ENCODE peak calls at places on chromosomes 11 and 22, in nine cellular contexts. One of them, this sample, is unnamed.

GRCh38 chr11:124405611-124406010 is 6.8 kb upstream of the OR8B3 start:
- DNase-seq in KG1: no peak
- DNase-seq in occipital lobe: no peak
- DNase-seq in iPS DF 6.9: no peak
- DNase-seq in mesothelial cell of epicardium: no peak
- DNase-seq in substantia nigra: no peak
- DNase-seq in activated CD4-positive, alpha-beta T cell treated with anti-CD3 and anti-CD28 coated beads, Interleukin-2, amount 50 U/mL, for 48 hours: no peak
- DNase-seq in RPMI7951: no peak
- DNase-seq in stimulated activated CD8-positive, alpha-beta memory T cell treated with anti-CD3 and anti-CD28 coated beads, Interleukin-15, amount 100 ng/mL, for 4 hours: no peak
- DNase-seq in this sample: no peak

GRCh38 chr11:28835790-28836189 is 727.6 kb downstream of the METTL15 start:
- DNase-seq in KG1: no peak
- DNase-seq in RPMI7951: peak; percentile 58
- DNase-seq in stimulated activated CD8-positive, alpha-beta memory T cell treated with anti-CD3 and anti-CD28 coated beads, Interleukin-15, amount 100 ng/mL, for 4 hours: no peak
- DNase-seq in mesothelial cell of epicardium: no peak
- DNase-seq in substantia nigra: no peak
- DNase-seq in occipital lobe: no peak
- DNase-seq in iPS DF 6.9: no peak
- DNase-seq in activated CD4-positive, alpha-beta T cell treated with anti-CD3 and anti-CD28 coated beads, Interleukin-2, amount 50 U/mL, for 48 hours: no peak
- DNase-seq in this sample: no peak

GRCh38 chr11:85406316-85406715 is 220.8 kb downstream of the DLG2 start:
- DNase-seq in occipital lobe: no peak
- DNase-seq in substantia nigra: no peak
- DNase-seq in stimulated activated CD8-positive, alpha-beta memory T cell treated with anti-CD3 and anti-CD28 coated beads, Interleukin-15, amount 100 ng/mL, for 4 hours: no peak
- DNase-seq in iPS DF 6.9: no peak
- DNase-seq in activated CD4-positive, alpha-beta T cell treated with anti-CD3 and anti-CD28 coated beads, Interleukin-2, amount 50 U/mL, for 48 hours: no peak
- DNase-seq in RPMI7951: no peak
- DNase-seq in mesothelial cell of epicardium: no peak
- DNase-seq in KG1: no peak
- DNase-seq in this sample: no peak

GRCh38 chr22:38239101-38239761 is 33.6 kb downstream of the TMEM184B start:
- DNase-seq in activated CD4-positive, alpha-beta T cell treated with anti-CD3 and anti-CD28 coated beads, Interleukin-2, amount 50 U/mL, for 48 hours: no peak
- DNase-seq in stimulated activated CD8-positive, alpha-beta memory T cell treated with anti-CD3 and anti-CD28 coated beads, Interleukin-15, amount 100 ng/mL, for 4 hours: no peak
- DNase-seq in RPMI7951: peak; percentile 63
- DNase-seq in occipital lobe: peak; percentile 55
- DNase-seq in iPS DF 6.9: no peak
- DNase-seq in mesothelial cell of epicardium: no peak
- DNase-seq in substantia nigra: peak; percentile 43
- DNase-seq in KG1: no peak
- DNase-seq in this sample: no peak

GRCh38 chr22:31882971-31883370 is 61.4 kb upstream of the YWHAH start:
- DNase-seq in mesothelial cell of epicardium: no peak
- DNase-seq in RPMI7951: no peak
- DNase-seq in iPS DF 6.9: no peak
- DNase-seq in substantia nigra: no peak
- DNase-seq in activated CD4-positive, alpha-beta T cell treated with anti-CD3 and anti-CD28 coated beads, Interleukin-2, amount 50 U/mL, for 48 hours: no peak
- DNase-seq in occipital lobe: no peak
- DNase-seq in KG1: no peak
- DNase-seq in stimulated activated CD8-positive, alpha-beta memory T cell treated with anti-CD3 and anti-CD28 coated beads, Interleukin-15, amount 100 ng/mL, for 4 hours: no peak
- DNase-seq in this sample: no peak

GRCh38 chr11:33366918-33367317 is 109.7 kb downstream of the HIPK3 start:
- DNase-seq in RPMI7951: no peak
- DNase-seq in iPS DF 6.9: no peak
- DNase-seq in stimulated activated CD8-positive, alpha-beta memory T cell treated with anti-CD3 and anti-CD28 coated beads, Interleukin-15, amount 100 ng/mL, for 4 hours: no peak
- DNase-seq in activated CD4-positive, alpha-beta T cell treated with anti-CD3 and anti-CD28 coated beads, Interleukin-2, amount 50 U/mL, for 48 hours: no peak
- DNase-seq in KG1: no peak
- DNase-seq in occipital lobe: no peak
- DNase-seq in mesothelial cell of epicardium: no peak
- DNase-seq in substantia nigra: no peak
- DNase-seq in this sample: no peak

GRCh38 chr22:36546092-36546804 is 17.3 kb upstream of the EIF3D start:
- DNase-seq in occipital lobe: no peak
- DNase-seq in substantia nigra: no peak
- DNase-seq in stimulated activated CD8-positive, alpha-beta memory T cell treated with anti-CD3 and anti-CD28 coated beads, Interleukin-15, amount 100 ng/mL, for 4 hours: no peak
- DNase-seq in KG1: peak; percentile 32
- DNase-seq in iPS DF 6.9: peak; percentile 57
- DNase-seq in activated CD4-positive, alpha-beta T cell treated with anti-CD3 and anti-CD28 coated beads, Interleukin-2, amount 50 U/mL, for 48 hours: peak; percentile 28
- DNase-seq in RPMI7951: peak; percentile 53
- DNase-seq in mesothelial cell of epicardium: peak; percentile 36
- DNase-seq in this sample: peak; percentile 87

GRCh38 chr11:133957926-133958325 is 1.2 kb upstream of the IGSF9B start:
- DNase-seq in occipital lobe: no peak
- DNase-seq in mesothelial cell of epicardium: no peak
- DNase-seq in activated CD4-positive, alpha-beta T cell treated with anti-CD3 and anti-CD28 coated beads, Interleukin-2, amount 50 U/mL, for 48 hours: no peak
- DNase-seq in stimulated activated CD8-positive, alpha-beta memory T cell treated with anti-CD3 and anti-CD28 coated beads, Interleukin-15, amount 100 ng/mL, for 4 hours: no peak
- DNase-seq in substantia nigra: no peak
- DNase-seq in iPS DF 6.9: no peak
- DNase-seq in RPMI7951: no peak
- DNase-seq in KG1: no peak
- DNase-seq in this sample: no peak

GRCh38 chr11:76649964-76650363 is 20.6 kb downstream of the LRRC32 start:
- DNase-seq in occipital lobe: no peak
- DNase-seq in substantia nigra: no peak
- DNase-seq in mesothelial cell of epicardium: no peak
- DNase-seq in stimulated activated CD8-positive, alpha-beta memory T cell treated with anti-CD3 and anti-CD28 coated beads, Interleukin-15, amount 100 ng/mL, for 4 hours: no peak
- DNase-seq in activated CD4-positive, alpha-beta T cell treated with anti-CD3 and anti-CD28 coated beads, Interleukin-2, amount 50 U/mL, for 48 hours: no peak
- DNase-seq in RPMI7951: no peak
- DNase-seq in iPS DF 6.9: no peak
- DNase-seq in KG1: no peak
- DNase-seq in this sample: no peak

GRCh38 chr22:39184586-39185577 is 32.4 kb upstream of the CBX7 start:
- DNase-seq in KG1: no peak
- DNase-seq in activated CD4-positive, alpha-beta T cell treated with anti-CD3 and anti-CD28 coated beads, Interleukin-2, amount 50 U/mL, for 48 hours: no peak
- DNase-seq in substantia nigra: no peak
- DNase-seq in stimulated activated CD8-positive, alpha-beta memory T cell treated with anti-CD3 and anti-CD28 coated beads, Interleukin-15, amount 100 ng/mL, for 4 hours: no peak
- DNase-seq in iPS DF 6.9: no peak
- DNase-seq in occipital lobe: no peak
- DNase-seq in RPMI7951: no peak
- DNase-seq in mesothelial cell of epicardium: no peak
- DNase-seq in this sample: no peak

GRCh38 chr11:96037267-96037990 is 113.5 kb upstream of the MTMR2 start:
- DNase-seq in substantia nigra: no peak
- DNase-seq in stimulated activated CD8-positive, alpha-beta memory T cell treated with anti-CD3 and anti-CD28 coated beads, Interleukin-15, amount 100 ng/mL, for 4 hours: no peak
- DNase-seq in mesothelial cell of epicardium: no peak
- DNase-seq in activated CD4-positive, alpha-beta T cell treated with anti-CD3 and anti-CD28 coated beads, Interleukin-2, amount 50 U/mL, for 48 hours: no peak
- DNase-seq in KG1: no peak
- DNase-seq in RPMI7951: no peak
- DNase-seq in iPS DF 6.9: no peak
- DNase-seq in occipital lobe: no peak
- DNase-seq in this sample: no peak

GRCh38 chr11:115774756-115775155 is 270.5 kb upstream of the CADM1 start:
- DNase-seq in iPS DF 6.9: no peak
- DNase-seq in mesothelial cell of epicardium: no peak
- DNase-seq in RPMI7951: no peak
- DNase-seq in stimulated activated CD8-positive, alpha-beta memory T cell treated with anti-CD3 and anti-CD28 coated beads, Interleukin-15, amount 100 ng/mL, for 4 hours: no peak
- DNase-seq in KG1: no peak
- DNase-seq in activated CD4-positive, alpha-beta T cell treated with anti-CD3 and anti-CD28 coated beads, Interleukin-2, amount 50 U/mL, for 48 hours: no peak
- DNase-seq in substantia nigra: no peak
- DNase-seq in occipital lobe: no peak
- DNase-seq in this sample: no peak

GRCh38 chr22:31604746-31605705 is 57.0 kb downstream of the PISD start:
- DNase-seq in occipital lobe: no peak
- DNase-seq in stimulated activated CD8-positive, alpha-beta memory T cell treated with anti-CD3 and anti-CD28 coated beads, Interleukin-15, amount 100 ng/mL, for 4 hours: no peak
- DNase-seq in RPMI7951: no peak
- DNase-seq in activated CD4-positive, alpha-beta T cell treated with anti-CD3 and anti-CD28 coated beads, Interleukin-2, amount 50 U/mL, for 48 hours: no peak
- DNase-seq in KG1: no peak
- DNase-seq in substantia nigra: no peak
- DNase-seq in iPS DF 6.9: no peak
- DNase-seq in mesothelial cell of epicardium: no peak
- DNase-seq in this sample: peak; percentile 29

GRCh38 chr22:26985217-26985616 is 327.8 kb downstream of the MIAT start:
- DNase-seq in stimulated activated CD8-positive, alpha-beta memory T cell treated with anti-CD3 and anti-CD28 coated beads, Interleukin-15, amount 100 ng/mL, for 4 hours: no peak
- DNase-seq in mesothelial cell of epicardium: no peak
- DNase-seq in iPS DF 6.9: no peak
- DNase-seq in KG1: no peak
- DNase-seq in substantia nigra: no peak
- DNase-seq in activated CD4-positive, alpha-beta T cell treated with anti-CD3 and anti-CD28 coated beads, Interleukin-2, amount 50 U/mL, for 48 hours: no peak
- DNase-seq in RPMI7951: no peak
- DNase-seq in occipital lobe: no peak
- DNase-seq in this sample: no peak

GRCh38 chr22:25183959-25184619 is 15.6 kb upstream of the CRYBB3 start:
- DNase-seq in activated CD4-positive, alpha-beta T cell treated with anti-CD3 and anti-CD28 coated beads, Interleukin-2, amount 50 U/mL, for 48 hours: no peak
- DNase-seq in mesothelial cell of epicardium: no peak
- DNase-seq in RPMI7951: no peak
- DNase-seq in KG1: no peak
- DNase-seq in substantia nigra: no peak
- DNase-seq in iPS DF 6.9: no peak
- DNase-seq in stimulated activated CD8-positive, alpha-beta memory T cell treated with anti-CD3 and anti-CD28 coated beads, Interleukin-15, amount 100 ng/mL, for 4 hours: no peak
- DNase-seq in occipital lobe: no peak
- DNase-seq in this sample: no peak

GRCh38 chr11:209275-210121 is 2.0 kb downstream of the RIC8A start:
- DNase-seq in KG1: no peak
- DNase-seq in RPMI7951: peak; percentile 20
- DNase-seq in substantia nigra: no peak
- DNase-seq in stimulated activated CD8-positive, alpha-beta memory T cell treated with anti-CD3 and anti-CD28 coated beads, Interleukin-15, amount 100 ng/mL, for 4 hours: no peak
- DNase-seq in iPS DF 6.9: no peak
- DNase-seq in mesothelial cell of epicardium: no peak
- DNase-seq in occipital lobe: no peak
- DNase-seq in activated CD4-positive, alpha-beta T cell treated with anti-CD3 and anti-CD28 coated beads, Interleukin-2, amount 50 U/mL, for 48 hours: no peak
- DNase-seq in this sample: no peak

GRCh38 chr11:45285931-45286632 is at the start of gene SYT13:
- DNase-seq in mesothelial cell of epicardium: peak; percentile 56
- DNase-seq in substantia nigra: no peak
- DNase-seq in occipital lobe: peak; percentile 30
- DNase-seq in activated CD4-positive, alpha-beta T cell treated with anti-CD3 and anti-CD28 coated beads, Interleukin-2, amount 50 U/mL, for 48 hours: no peak
- DNase-seq in KG1: no peak
- DNase-seq in iPS DF 6.9: peak; percentile 63
- DNase-seq in RPMI7951: no peak
- DNase-seq in stimulated activated CD8-positive, alpha-beta memory T cell treated with anti-CD3 and anti-CD28 coated beads, Interleukin-15, amount 100 ng/mL, for 4 hours: no peak
- DNase-seq in this sample: no peak

GRCh38 chr11:46315033-46315738 is 32.1 kb upstream of the DGKZ start:
- DNase-seq in substantia nigra: no peak
- DNase-seq in activated CD4-positive, alpha-beta T cell treated with anti-CD3 and anti-CD28 coated beads, Interleukin-2, amount 50 U/mL, for 48 hours: peak; percentile 86
- DNase-seq in stimulated activated CD8-positive, alpha-beta memory T cell treated with anti-CD3 and anti-CD28 coated beads, Interleukin-15, amount 100 ng/mL, for 4 hours: peak; percentile 29
- DNase-seq in mesothelial cell of epicardium: no peak
- DNase-seq in RPMI7951: peak; percentile 77
- DNase-seq in iPS DF 6.9: peak; percentile 92
- DNase-seq in occipital lobe: no peak
- DNase-seq in KG1: peak; percentile 36
- DNase-seq in this sample: peak; percentile 81

GRCh38 chr11:107988397-107989158 is 20.1 kb upstream of the CUL5 start:
- DNase-seq in RPMI7951: no peak
- DNase-seq in stimulated activated CD8-positive, alpha-beta memory T cell treated with anti-CD3 and anti-CD28 coated beads, Interleukin-15, amount 100 ng/mL, for 4 hours: no peak
- DNase-seq in mesothelial cell of epicardium: no peak
- DNase-seq in substantia nigra: no peak
- DNase-seq in iPS DF 6.9: no peak
- DNase-seq in KG1: no peak
- DNase-seq in activated CD4-positive, alpha-beta T cell treated with anti-CD3 and anti-CD28 coated beads, Interleukin-2, amount 50 U/mL, for 48 hours: no peak
- DNase-seq in occipital lobe: no peak
- DNase-seq in this sample: peak; percentile 65

GRCh38 chr11:73187854-73188253 is 30.2 kb upstream of the P2RY2 start:
- DNase-seq in KG1: no peak
- DNase-seq in stimulated activated CD8-positive, alpha-beta memory T cell treated with anti-CD3 and anti-CD28 coated beads, Interleukin-15, amount 100 ng/mL, for 4 hours: no peak
- DNase-seq in activated CD4-positive, alpha-beta T cell treated with anti-CD3 and anti-CD28 coated beads, Interleukin-2, amount 50 U/mL, for 48 hours: no peak
- DNase-seq in occipital lobe: no peak
- DNase-seq in RPMI7951: no peak
- DNase-seq in mesothelial cell of epicardium: no peak
- DNase-seq in substantia nigra: no peak
- DNase-seq in iPS DF 6.9: peak; percentile 52
- DNase-seq in this sample: no peak

GRCh38 chr11:45021692-45022130 is 71.0 kb upstream of the TP53I11 start:
- DNase-seq in substantia nigra: no peak
- DNase-seq in stimulated activated CD8-positive, alpha-beta memory T cell treated with anti-CD3 and anti-CD28 coated beads, Interleukin-15, amount 100 ng/mL, for 4 hours: no peak
- DNase-seq in mesothelial cell of epicardium: no peak
- DNase-seq in activated CD4-positive, alpha-beta T cell treated with anti-CD3 and anti-CD28 coated beads, Interleukin-2, amount 50 U/mL, for 48 hours: no peak
- DNase-seq in occipital lobe: no peak
- DNase-seq in iPS DF 6.9: no peak
- DNase-seq in KG1: no peak
- DNase-seq in RPMI7951: peak; percentile 52
- DNase-seq in this sample: no peak